ENCODE peak calls at places on chromosomes 1 and 21, in ten cellular contexts. Q is IMR-90; V is CD8-positive, alpha-beta T cell; B is GM12878; O is brain microvascular endothelial cell; J is lower lobe of right lung; I is dorsolateral prefrontal cortex; F is NB4; H is SK-N-SH; D is tibial nerve. C is an unnamed sample.

GRCh38 chr1:160637821-160638539 is 8.9 kb downstream of the SLAMF1 start:
- DNase-seq in Q (no peak), V (peak), B (no peak), O (peak), J (no peak), I (no peak), F (no peak), H (no peak), D (no peak), C (no peak)

GRCh38 chr1:169132512-169133227 is 26.2 kb downstream of the ATP1B1 start:
- DNase-seq in Q (no peak), V (no peak), B (no peak), O (no peak), J (no peak), I (no peak), F (no peak), H (no peak), D (no peak), C (no peak)

GRCh38 chr1:210260087-210260486 is 27.5 kb downstream of the SERTAD4 start:
- DNase-seq in Q (no peak), V (no peak), B (no peak), O (no peak), J (no peak), I (no peak), F (no peak), H (peak), D (no peak), C (peak)

GRCh38 chr1:156814571-156815260 is 1.9 kb downstream of the SH2D2A start:
- DNase-seq in Q (no peak), V (no peak), B (no peak), O (no peak), J (no peak), I (no peak), F (no peak), H (no peak), D (no peak), C (no peak)

GRCh38 chr1:152050886-152051764 is 14.3 kb upstream of the S100A11 start:
- DNase-seq in Q (peak), V (no peak), B (no peak), O (no peak), J (no peak), I (no peak), F (peak), H (no peak), D (no peak), C (peak)

GRCh38 chr1:5567839-5568238 is 424.4 kb downstream of the NPHP4 start:
- DNase-seq in Q (no peak), V (no peak), B (no peak), O (no peak), J (no peak), I (no peak), F (no peak), H (no peak), D (no peak), C (no peak)

GRCh38 chr1:164637461-164638375 is 78.7 kb downstream of the PBX1 start:
- DNase-seq in Q (peak), V (no peak), B (no peak), O (peak), J (no peak), I (no peak), F (no peak), H (peak), D (no peak), C (peak)

GRCh38 chr1:70277875-70278274 is 56.7 kb downstream of the SRSF11 start:
- DNase-seq in Q (no peak), V (no peak), B (no peak), O (no peak), J (no peak), I (no peak), F (no peak), H (no peak), D (no peak), C (no peak)

GRCh38 chr21:46347791-46348381 is 23.9 kb downstream of the PCNT start:
- DNase-seq in Q (no peak), V (no peak), B (no peak), O (no peak), J (no peak), I (no peak), F (no peak), H (no peak), D (no peak), C (peak)

GRCh38 chr1:245997471-245998258 is 509.4 kb downstream of the SMYD3 start:
- DNase-seq in Q (peak), V (no peak), B (no peak), O (peak), J (no peak), I (no peak), F (no peak), H (no peak), D (no peak), C (peak)

GRCh38 chr1:183551924-183552323 is 38.3 kb downstream of the NCF2 start:
- DNase-seq in Q (no peak), V (no peak), B (no peak), O (no peak), J (no peak), I (no peak), F (no peak), H (no peak), D (no peak), C (no peak)

GRCh38 chr1:40944326-40944725 is 35.2 kb upstream of the CTPS1 start:
- DNase-seq in Q (peak), V (no peak), B (no peak), O (peak), J (no peak), I (no peak), F (no peak), H (no peak), D (peak), C (peak)

GRCh38 chr1:109623601-109624161 is 4.0 kb downstream of the AMPD2 start:
- DNase-seq in Q (no peak), V (no peak), B (no peak), O (no peak), J (no peak), I (no peak), F (peak), H (peak), D (peak), C (no peak)

GRCh38 chr1:16076003-16076870 is 2.8 kb upstream of the FAM131C start:
- DNase-seq in Q (peak), V (no peak), B (no peak), O (peak), J (no peak), I (no peak), F (peak), H (no peak), D (no peak), C (peak)

GRCh38 chr1:162973381-162973795 is 95.8 kb upstream of the RGS4 start:
- DNase-seq in Q (peak), V (no peak), B (no peak), O (peak), J (no peak), I (no peak), F (no peak), H (no peak), D (no peak), C (peak)

GRCh38 chr1:236398538-236398937 is 4.5 kb downstream of the EDARADD start:
- DNase-seq in Q (no peak), V (no peak), B (no peak), O (no peak), J (no peak), I (no peak), F (no peak), H (no peak), D (no peak), C (no peak)

GRCh38 chr1:32701421-32701911 is 1.1 kb downstream of the SYNC start:
- DNase-seq in Q (no peak), V (no peak), B (no peak), O (no peak), J (peak), I (no peak), F (no peak), H (no peak), D (no peak), C (no peak)

GRCh38 chr21:33196956-33197374 is 32.8 kb upstream of the IFNAR2 start:
- DNase-seq in Q (peak), V (peak), B (no peak), O (peak), J (peak), I (peak), F (peak), H (peak), D (peak), C (peak)

GRCh38 chr1:15975805-15976680 is at the start of gene ZBTB17:
- DNase-seq in Q (peak), V (peak), B (peak), O (peak), J (peak), I (peak), F (peak), H (peak), D (peak), C (peak)

GRCh38 chr1:91075233-91076135 is 53.6 kb upstream of the ZNF644 start:
- DNase-seq in Q (no peak), V (no peak), B (no peak), O (no peak), J (no peak), I (no peak), F (peak), H (no peak), D (no peak), C (no peak)

GRCh38 chr21:36690637-36691538 is 8.0 kb upstream of the SIM2 start:
- DNase-seq in Q (peak), V (no peak), B (no peak), O (no peak), J (no peak), I (no peak), F (no peak), H (no peak), D (no peak), C (no peak)

GRCh38 chr21:27424601-27425000 is 457.7 kb upstream of the ADAMTS5 start:
- DNase-seq in Q (peak), V (no peak), B (no peak), O (no peak), J (no peak), I (no peak), F (no peak), H (no peak), D (no peak), C (peak)

GRCh38 chr1:68291763-68292384 is 59.6 kb upstream of the WLS start:
- DNase-seq in Q (peak), V (no peak), B (no peak), O (peak), J (no peak), I (no peak), F (peak), H (no peak), D (no peak), C (peak)

GRCh38 chr21:33685613-33686197 is 43.4 kb downstream of the ITSN1 start:
- DNase-seq in Q (peak), V (no peak), B (no peak), O (peak), J (no peak), I (no peak), F (no peak), H (no peak), D (no peak), C (peak)

GRCh38 chr1:11797525-11798216 is 8.1 kb downstream of the MTHFR start:
- DNase-seq in Q (peak), V (no peak), B (no peak), O (peak), J (no peak), I (no peak), F (no peak), H (no peak), D (peak), C (no peak)

GRCh38 chr1:67135354-67135753 is 584 bp upstream of the C1orf141 start:
- DNase-seq in Q (peak), V (no peak), B (no peak), O (peak), J (no peak), I (no peak), F (peak), H (no peak), D (no peak), C (peak)

GRCh38 chr1:219783605-219784004 is 144.8 kb downstream of the SLC30A10 start:
- DNase-seq in Q (no peak), V (no peak), B (no peak), O (no peak), J (no peak), I (no peak), F (no peak), H (no peak), D (no peak), C (peak)
- H3K4me3 ChIP-seq in Q (no peak), V (no peak), B (no peak), O (no peak), J (no peak), I (no peak), F (no peak), H (no peak), D (no peak), C (no peak)

GRCh38 chr1:25804244-25804963 is 4.4 kb downstream of the SELENON start:
- DNase-seq in Q (no peak), V (no peak), B (no peak), O (no peak), J (no peak), I (no peak), F (no peak), H (no peak), D (no peak), C (no peak)
- TF ChIP-seq CTCF in Q (no peak), V (no peak), B (no peak), O (no peak), J (no peak), I (no peak), F (no peak), H (no peak), D (no peak), C (no peak)

GRCh38 chr1:180277476-180278192 is 47.6 kb downstream of the LHX4 start:
- DNase-seq in Q (no peak), V (no peak), B (no peak), O (no peak), J (no peak), I (no peak), F (no peak), H (no peak), D (no peak), C (no peak)
- H3K4me3 ChIP-seq in Q (no peak), V (no peak), B (no peak), O (no peak), J (no peak), I (no peak), F (no peak), H (no peak), D (no peak), C (no peak)

GRCh38 chr1:29396438-29397255 is 160.3 kb downstream of the PTPRU start:
- DNase-seq in Q (peak), V (no peak), B (no peak), O (peak), J (no peak), I (no peak), F (no peak), H (peak), D (no peak), C (peak)
- TF ChIP-seq CTCF in Q (peak), V (no peak), B (no peak), O (peak), J (no peak), I (no peak), F (peak), H (no peak), D (no peak), C (peak)

GRCh38 chr1:27719286-27720251 is 6.2 kb upstream of the FAM76A start:
- DNase-seq in Q (peak), V (no peak), B (no peak), O (no peak), J (no peak), I (no peak), F (no peak), H (peak), D (no peak), C (peak)
- H3K4me3 ChIP-seq in Q (no peak), V (no peak), B (no peak), O (no peak), J (no peak), I (no peak), F (no peak), H (no peak), D (no peak), C (no peak)

DNA sequence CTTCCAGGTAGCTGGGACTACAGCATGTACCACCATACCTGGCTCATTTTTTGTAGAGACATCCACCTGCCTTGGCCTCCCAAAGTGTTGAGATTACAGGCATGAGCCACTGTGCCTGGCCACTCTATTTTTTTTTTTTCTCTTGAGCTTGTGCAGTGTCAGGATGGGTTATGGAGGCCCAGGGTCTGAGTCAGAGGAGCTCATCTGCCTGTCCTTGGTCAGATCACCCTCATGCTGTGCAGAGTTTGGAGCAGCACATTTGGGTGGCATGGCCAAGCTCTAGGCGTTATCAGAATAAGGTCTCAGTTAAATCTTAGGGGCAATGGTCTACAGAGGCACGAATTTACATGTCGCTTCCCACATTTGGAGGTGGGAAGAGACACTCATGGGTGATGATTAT is 16.9 kb downstream of the METTL13 start:
- DNase-seq in Q (no peak), V (no peak), B (no peak), O (no peak), J (no peak), I (no peak), F (no peak), H (no peak), D (no peak), C (no peak)
- TF ChIP-seq CTCF in Q (no peak), V (no peak), B (no peak), O (no peak), J (no peak), I (no peak), F (no peak), H (no peak), D (no peak), C (no peak)

DNA sequence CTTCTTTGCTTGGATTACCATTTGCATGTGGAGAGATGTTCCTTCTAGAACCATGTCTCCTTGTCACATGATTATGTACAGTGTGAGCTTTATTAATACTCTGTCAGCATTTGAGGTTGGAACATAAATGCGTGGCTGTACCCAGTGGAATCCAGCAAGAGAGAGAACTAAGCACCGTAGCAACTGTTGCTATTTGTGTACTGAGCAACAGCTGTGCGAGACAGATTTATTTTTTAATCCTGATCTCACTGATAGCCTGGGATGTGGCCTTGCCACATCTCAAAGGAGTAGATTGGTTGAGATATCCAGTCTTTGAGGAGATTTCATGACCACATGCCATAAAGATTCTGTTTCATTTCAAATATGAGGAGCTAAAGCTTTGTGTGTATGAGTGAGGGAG is 43.4 kb downstream of the KIF1B start:
- DNase-seq in Q (peak), V (no peak), B (no peak), O (peak), J (no peak), I (no peak), F (no peak), H (peak), D (peak), C (peak)
- H3K4me3 ChIP-seq in Q (no peak), V (no peak), B (no peak), O (no peak), J (no peak), I (no peak), F (no peak), H (no peak), D (no peak), C (no peak)

DNA sequence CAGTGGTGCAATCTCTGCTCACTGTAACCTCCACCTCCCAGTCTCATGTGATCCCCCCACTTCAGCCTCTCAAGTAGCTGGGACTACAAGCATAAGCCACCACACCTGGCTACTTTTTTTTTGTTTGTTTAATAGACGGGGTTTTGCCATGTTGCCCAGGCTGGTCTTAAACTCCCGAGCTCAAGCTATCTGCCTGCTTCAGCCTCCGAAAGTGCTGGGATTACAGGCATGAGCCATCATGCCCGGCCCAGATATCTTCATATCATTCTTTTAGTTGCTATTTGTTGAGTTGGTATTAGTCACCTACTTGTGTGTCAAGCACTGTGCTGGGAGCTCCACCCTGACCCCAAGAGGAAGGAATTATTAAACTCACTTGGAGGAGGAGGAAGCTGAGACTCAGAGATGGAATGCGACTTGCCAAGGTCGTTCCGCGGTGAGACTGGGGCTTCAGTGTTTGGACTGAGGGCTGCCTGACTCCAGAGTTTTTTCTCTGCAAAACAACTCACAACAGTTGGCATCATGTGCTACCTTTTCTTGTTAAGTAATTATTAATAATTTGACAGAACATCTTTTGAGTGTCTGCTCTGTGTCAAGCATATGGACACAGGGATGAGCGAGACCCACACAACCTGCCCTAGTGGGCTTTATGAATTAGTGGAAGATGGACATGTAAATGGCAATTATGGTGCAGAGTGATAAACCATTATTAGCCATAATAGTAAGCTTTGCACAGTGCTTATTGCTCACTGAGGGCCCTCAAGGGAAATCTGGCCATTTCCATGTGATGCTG is 132.0 kb downstream of the FOXD2 start:
- DNase-seq in Q (peak), V (no peak), B (no peak), O (peak), J (peak), I (no peak), F (peak), H (no peak), D (peak), C (peak)
- TF ChIP-seq CTCF in Q (peak), V (no peak), B (no peak), O (peak), J (peak), I (no peak), F (no peak), H (peak), D (peak), C (peak)